ENCODE peak calls at places on chromosomes 12 and 14, in ten cellular contexts. K, X, S, P, Y, A, R, Q, B and U are unnamed samples.

GRCh38 chr12:107501681-107502080 is 183.9 kb upstream of the PWP1 start:
- DNase-seq in K (no peak), X (no peak), S (no peak), P (no peak), Y (no peak), A (no peak), R (no peak), Q (no peak), B (no peak), U (no peak)

GRCh38 chr12:88245905-88246304 is 103.8 kb downstream of the TMTC3 start:
- DNase-seq in K (no peak), X (no peak), S (no peak), P (no peak), Y (no peak), A (no peak), R (no peak), Q (no peak), B (no peak), U (no peak)

GRCh38 chr12:85996280-85996679 is 122.2 kb downstream of the NTS start:
- DNase-seq in K (no peak), X (no peak), S (no peak), P (no peak), Y (no peak), A (no peak), R (no peak), Q (no peak), B (no peak), U (no peak)

GRCh38 chr14:101167428-101167827 is 263.9 kb upstream of the RTL1 start:
- DNase-seq in K (no peak), X (no peak), S (no peak), P (no peak), Y (no peak), A (no peak), R (no peak), Q (no peak), B (no peak), U (no peak)

GRCh38 chr14:75804570-75805275 is 143.7 kb downstream of the TTLL5 start:
- DNase-seq in K (no peak), X (no peak), S (no peak), P (no peak), Y (no peak), A (no peak), R (no peak), Q (no peak), B (no peak), U (no peak)

GRCh38 chr14:105646175-105646574 is 119.8 kb downstream of the TMEM121 start:
- DNase-seq in K (no peak), X (no peak), S (no peak), P (no peak), Y (no peak), A (no peak), R (no peak), Q (no peak), B (no peak), U (no peak)

GRCh38 chr12:14239350-14239934 is 126.0 kb upstream of the ATF7IP start:
- DNase-seq in K (peak; percentile 86), X (no peak), S (no peak), P (peak; percentile 39), Y (no peak), A (no peak), R (no peak), Q (no peak), B (no peak), U (no peak)

GRCh38 chr12:29703528-29703927 is 80.2 kb downstream of the TMTC1 start:
- DNase-seq in K (no peak), X (no peak), S (no peak), P (no peak), Y (no peak), A (no peak), R (no peak), Q (no peak), B (no peak), U (no peak)

GRCh38 chr14:88168498-88169165 is 154.4 kb downstream of the KCNK10 start:
- DNase-seq in K (peak; percentile 43), X (no peak), S (no peak), P (peak; percentile 9), Y (peak; percentile 36), A (no peak), R (no peak), Q (peak; percentile 0), B (peak; percentile 38), U (peak; percentile 58)

GRCh38 chr14:36901846-36902245 is 240.2 kb downstream of the PAX9 start:
- DNase-seq in K (no peak), X (no peak), S (no peak), P (no peak), Y (no peak), A (no peak), R (no peak), Q (no peak), B (no peak), U (no peak)

GRCh38 chr14:23434488-23435219 is 806 bp downstream of the MYH7 start:
- DNase-seq in K (no peak), X (no peak), S (no peak), P (no peak), Y (no peak), A (no peak), R (no peak), Q (no peak), B (no peak), U (no peak)

GRCh38 chr14:103259801-103260628 is 74.0 kb upstream of the EIF5 start:
- DNase-seq in K (no peak), X (no peak), S (peak; percentile 56), P (no peak), Y (no peak), A (peak; percentile 57), R (no peak), Q (no peak), B (no peak), U (no peak)

GRCh38 chr12:94586589-94587259 is 63.6 kb downstream of the TMCC3 start:
- DNase-seq in K (no peak), X (no peak), S (no peak), P (no peak), Y (no peak), A (no peak), R (no peak), Q (no peak), B (no peak), U (no peak)

GRCh38 chr14:83827383-83827782 is 1702.6 kb upstream of the FLRT2 start:
- DNase-seq in K (no peak), X (no peak), S (no peak), P (no peak), Y (no peak), A (no peak), R (no peak), Q (no peak), B (no peak), U (no peak)